ENCODE peak calls at places on chromosomes 12 and 14, in six cellular contexts. E is GM12878, A is H1, W is K562, X is HepG2, G is GM12891. U is an unnamed sample.

GRCh38 chr12:108568653-108569154 is 6.3 kb downstream of the ISCU start:
- DNase-seq in X (no peak), A (peak; percentile 19), W (no peak), E (peak; percentile 99), G (no peak), U (no peak)

GRCh38 chr14:86604546-86604945 is 1074.6 kb downstream of the FLRT2 start:
- DNase-seq in W (no peak), E (no peak), A (no peak), X (no peak), G (no peak), U (no peak)

GRCh38 chr14:38042356-38042755 is 165.3 kb upstream of the SSTR1 start:
- DNase-seq in E (no peak), W (no peak), X (peak; percentile 38), G (no peak), A (no peak), U (no peak)

GRCh38 chr14:97177016-97177415 is 379.8 kb downstream of the VRK1 start:
- DNase-seq in G (no peak), W (no peak), A (no peak), E (no peak), X (peak; percentile 18), U (no peak)

GRCh38 chr12:75870878-75871277 is 160.7 kb downstream of the PHLDA1 start:
- DNase-seq in G (no peak), W (no peak), X (no peak), A (no peak), E (no peak), U (no peak)

GRCh38 chr12:107515446-107515958 is 170.1 kb upstream of the PWP1 start:
- DNase-seq in E (no peak), G (no peak), W (no peak), A (no peak), X (no peak), U (no peak)

GRCh38 chr12:6563448-6564050 is 4.5 kb downstream of the NOP2 start:
- DNase-seq in A (peak; percentile 89), G (no peak), E (no peak), W (peak; percentile 46), X (peak; percentile 54), U (no peak)

GRCh38 chr14:54360667-54361066 is 36.1 kb upstream of the CDKN3 start:
- DNase-seq in G (no peak), X (peak; percentile 90), E (no peak), W (no peak), A (peak; percentile 35), U (no peak)

GRCh38 chr12:43676183-43676813 is 82.3 kb downstream of the PUS7L start:
- DNase-seq in W (peak; percentile 49), X (peak; percentile 45), A (no peak), E (peak; percentile 8), G (peak; percentile 22), U (no peak)

GRCh38 chr12:56359851-56360767 is at the start of gene STAT2:
- DNase-seq in A (peak; percentile 98), E (peak; percentile 99), W (peak; percentile 96), G (peak; percentile 84), X (peak; percentile 98), U (peak; percentile 81)

GRCh38 chr12:9829483-9829882 is 2.2 kb downstream of the KLRF1 start:
- DNase-seq in X (no peak), A (no peak), W (no peak), E (no peak), G (no peak), U (no peak)

GRCh38 chr12:57627504-57628279 is 5.3 kb downstream of the B4GALNT1 start:
- DNase-seq in E (no peak), G (no peak), X (no peak), W (no peak), A (peak; percentile 73), U (no peak)

GRCh38 chr14:58270628-58271027 is 26.0 kb downstream of the PSMA3 start:
- DNase-seq in X (no peak), G (no peak), A (no peak), E (no peak), W (no peak), U (no peak)

GRCh38 chr14:58276208-58276607 is 22.1 kb upstream of the ARID4A start:
- DNase-seq in X (no peak), A (no peak), E (no peak), G (no peak), W (no peak), U (no peak)

GRCh38 chr14:58278177-58278576 is 20.2 kb upstream of the ARID4A start:
- DNase-seq in E (no peak), G (no peak), X (no peak), A (no peak), W (no peak), U (no peak)

GRCh38 chr14:58275527-58276190 is 22.7 kb upstream of the ARID4A start:
- DNase-seq in A (no peak), W (no peak), E (no peak), G (no peak), X (no peak), U (no peak)

DNA sequence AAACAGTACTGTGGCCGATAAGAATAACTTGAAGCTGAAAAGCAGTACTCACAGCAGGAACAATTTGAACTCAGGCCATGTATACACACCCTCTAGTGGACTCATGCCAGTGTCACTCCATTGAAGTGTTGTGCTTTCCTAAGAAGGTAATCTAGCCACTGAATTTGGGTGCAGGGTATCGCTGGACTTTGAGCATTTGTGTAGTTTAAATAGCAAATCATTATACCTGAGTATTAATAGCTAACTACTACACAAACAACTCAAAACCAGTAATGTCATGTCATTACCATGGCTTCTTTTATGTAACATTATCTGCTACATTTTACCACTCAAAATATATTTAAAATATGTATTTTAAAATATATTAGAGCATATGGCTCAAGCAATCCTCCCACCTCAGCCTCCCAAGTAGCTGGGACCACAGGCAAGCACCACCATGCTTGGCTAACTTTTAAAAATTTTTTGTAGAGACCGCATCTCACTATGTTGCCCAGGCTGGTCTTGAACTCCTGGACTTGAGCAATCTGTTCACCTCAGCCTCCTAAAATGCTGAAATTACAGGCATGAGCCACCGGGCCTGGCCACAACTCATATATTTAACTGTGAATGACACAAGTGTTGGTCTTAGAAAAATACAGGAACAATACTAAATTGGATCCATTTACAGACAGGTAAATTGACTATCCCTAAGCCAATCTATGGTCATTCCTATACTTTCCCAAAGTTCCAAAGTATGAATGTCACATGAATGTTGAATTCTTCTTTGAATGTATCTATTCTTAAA is 25.6 kb upstream of the ARID4A start:
- DNase-seq in X (peak; percentile 98), A (no peak), E (no peak), W (peak; percentile 16), G (no peak), U (no peak)
- TF ChIP-seq TAF1 in X (no peak), A (no peak), E (no peak), W (no peak), G (no peak), U (no peak)

GRCh38 chr12:51511546-51512260 is 79.3 kb upstream of the SCN8A start:
- DNase-seq in A (no peak), E (no peak), G (no peak), X (no peak), W (no peak), U (no peak)
- TF ChIP-seq POLR2A in A (no peak), E (no peak), G (no peak), X (no peak), W (no peak), U (no peak)

GRCh38 chr12:131489718-131490117 is 221.2 kb upstream of the SFSWAP start:
- DNase-seq in E (no peak), W (no peak), G (no peak), X (no peak), A (no peak), U (no peak)
- TF ChIP-seq POLR2AphosphoS5 in E (no peak), W (no peak), G (no peak), X (no peak), A (no peak), U (no peak)

DNA sequence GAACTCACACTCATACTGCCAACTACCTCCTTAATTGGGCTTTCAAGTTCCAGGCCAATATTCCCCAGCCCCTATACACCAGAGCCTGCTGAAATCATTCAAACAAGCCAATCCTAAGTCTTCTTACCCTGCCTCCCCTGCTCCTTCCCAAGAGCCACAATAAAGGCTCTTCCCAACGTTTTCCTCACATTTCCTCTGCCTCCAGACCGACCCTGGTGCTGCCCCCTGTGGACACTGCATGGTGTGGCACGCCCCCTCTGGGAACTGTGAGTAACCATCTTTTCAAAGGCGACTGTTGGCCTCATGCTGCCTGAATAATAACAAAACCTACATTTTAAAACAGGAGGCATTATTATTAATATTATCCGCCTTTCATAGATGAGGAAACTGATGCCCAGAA is 111.6 kb upstream of the NOS1 start:
- DNase-seq in W (peak; percentile 45), E (no peak), X (peak; percentile 9), G (no peak), A (peak; percentile 84), U (no peak)
- TF ChIP-seq TAF1 in W (no peak), E (no peak), X (no peak), G (no peak), A (no peak), U (no peak)

GRCh38 chr14:104726600-104727451 is 2.8 kb downstream of the ADSS1 start:
- DNase-seq in E (no peak), X (peak; percentile 74), A (no peak), W (no peak), G (no peak), U (no peak)
- TF ChIP-seq POLR2A in E (no peak), X (no peak), A (no peak), W (no peak), G (no peak), U (no peak)

GRCh38 chr12:70853326-70853725 is 67.2 kb downstream of the PTPRR start:
- DNase-seq in X (peak; percentile 2), E (no peak), A (no peak), W (no peak), G (no peak), U (no peak)
- TF ChIP-seq POLR2AphosphoS5 in X (no peak), E (no peak), A (no peak), W (no peak), G (no peak), U (no peak)

GRCh38 chr14:101852785-101853184 is 91.3 kb downstream of the PPP2R5C start:
- DNase-seq in X (no peak), A (no peak), E (no peak), W (no peak), G (no peak), U (no peak)

GRCh38 chr14:101853455-101854018 is 92.0 kb downstream of the PPP2R5C start:
- DNase-seq in W (no peak), E (no peak), X (no peak), A (no peak), G (no peak), U (no peak)

GRCh38 chr14:101851716-101852395 is 90.3 kb downstream of the PPP2R5C start:
- DNase-seq in E (no peak), X (no peak), W (no peak), G (no peak), A (no peak), U (no peak)

GRCh38 chr14:101855958-101856357 is 94.4 kb downstream of the PPP2R5C start:
- DNase-seq in A (no peak), X (no peak), W (no peak), E (no peak), G (no peak), U (no peak)

DNA sequence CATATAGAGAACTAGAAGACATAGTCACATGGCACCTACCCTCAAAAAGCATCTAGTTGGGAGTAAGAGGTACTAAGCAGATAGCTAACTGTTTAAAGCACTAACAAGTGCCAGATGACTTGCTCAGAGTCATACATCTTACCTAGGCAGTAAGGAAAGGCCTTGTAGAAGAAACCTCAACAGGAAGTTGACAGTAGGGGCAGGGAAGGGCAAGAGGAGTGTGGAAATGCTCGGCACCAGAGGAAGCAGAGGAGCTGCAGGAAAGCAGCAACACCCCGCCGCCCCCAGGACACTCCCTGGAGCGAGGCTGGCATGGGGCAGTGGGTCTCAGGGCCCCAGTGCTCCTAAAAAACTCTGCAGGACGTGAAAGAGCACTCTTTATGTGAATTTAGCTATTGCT is 92.9 kb downstream of the PPP2R5C start:
- DNase-seq in X (no peak), G (no peak), E (no peak), W (no peak), A (no peak), U (no peak)
- TF ChIP-seq TAF1 in X (no peak), G (no peak), E (no peak), W (no peak), A (no peak), U (no peak)

GRCh38 chr14:92513204-92513965 is at the start of gene RIN3:
- DNase-seq in G (peak; percentile 64), X (peak; percentile 38), A (peak; percentile 72), E (no peak), W (no peak), U (peak; percentile 63)
- TF ChIP-seq POLR2A in G (no peak), X (peak; percentile 33), A (no peak), E (peak; percentile 69), W (no peak), U (peak; percentile 71)

U was measured in GM12892.